ENCODE peak calls at places on chromosomes 16 and 17, in five cellular contexts. One of them, this sample, is unnamed.

GRCh38 chr16:84268661-84269060 is 26.0 kb upstream of the WFDC1 start:
- DNase-seq in cerebellar nuclear complex: no peak
- DNase-seq in HT1080: no peak
- DNase-seq in activated T-helper 1 cell treated with anti-CD3 and anti-CD28 coated beads, Interleukin-12 subunit alpha, Interleukin-12 subunit beta, Interleukin-2, Interleukin-4 antibody, amounts not matched to agents 30 ng/mL and 10 ng/mL and 1 ng/mL, durations not matched to agents 14 hours and 24 hours and 36 hours: no peak
- DNase-seq in renal cortical epithelial cell: peak; percentile 89
- DNase-seq in this sample: no peak

GRCh38 chr16:50742521-50743150 is 750 bp downstream of the CYLD start:
- DNase-seq in HT1080: peak; percentile 15
- DNase-seq in cerebellar nuclear complex: no peak
- DNase-seq in activated T-helper 1 cell treated with anti-CD3 and anti-CD28 coated beads, Interleukin-12 subunit alpha, Interleukin-12 subunit beta, Interleukin-2, Interleukin-4 antibody, amounts not matched to agents 30 ng/mL and 10 ng/mL and 1 ng/mL, durations not matched to agents 14 hours and 24 hours and 36 hours: peak; percentile 53
- DNase-seq in renal cortical epithelial cell: peak; percentile 39
- DNase-seq in this sample: no peak

GRCh38 chr16:68658258-68658973 is 13.3 kb downstream of the CDH3 start:
- DNase-seq in activated T-helper 1 cell treated with anti-CD3 and anti-CD28 coated beads, Interleukin-12 subunit alpha, Interleukin-12 subunit beta, Interleukin-2, Interleukin-4 antibody, amounts not matched to agents 30 ng/mL and 10 ng/mL and 1 ng/mL, durations not matched to agents 14 hours and 24 hours and 36 hours: no peak
- DNase-seq in renal cortical epithelial cell: peak; percentile 94
- DNase-seq in HT1080: peak; percentile 87
- DNase-seq in cerebellar nuclear complex: no peak
- DNase-seq in this sample: no peak

GRCh38 chr16:77931058-77931457 is 91.3 kb upstream of the CLEC3A start:
- DNase-seq in renal cortical epithelial cell: no peak
- DNase-seq in activated T-helper 1 cell treated with anti-CD3 and anti-CD28 coated beads, Interleukin-12 subunit alpha, Interleukin-12 subunit beta, Interleukin-2, Interleukin-4 antibody, amounts not matched to agents 30 ng/mL and 10 ng/mL and 1 ng/mL, durations not matched to agents 14 hours and 24 hours and 36 hours: no peak
- DNase-seq in cerebellar nuclear complex: no peak
- DNase-seq in HT1080: no peak
- DNase-seq in this sample: no peak

GRCh38 chr17:6796887-6797490 is 21.0 kb downstream of the FBXO39 start:
- DNase-seq in cerebellar nuclear complex: no peak
- DNase-seq in renal cortical epithelial cell: peak; percentile 70
- DNase-seq in HT1080: peak; percentile 47
- DNase-seq in activated T-helper 1 cell treated with anti-CD3 and anti-CD28 coated beads, Interleukin-12 subunit alpha, Interleukin-12 subunit beta, Interleukin-2, Interleukin-4 antibody, amounts not matched to agents 30 ng/mL and 10 ng/mL and 1 ng/mL, durations not matched to agents 14 hours and 24 hours and 36 hours: no peak
- DNase-seq in this sample: no peak

GRCh38 chr16:77499373-77500285 is 64.8 kb upstream of the ADAMTS18 start:
- DNase-seq in activated T-helper 1 cell treated with anti-CD3 and anti-CD28 coated beads, Interleukin-12 subunit alpha, Interleukin-12 subunit beta, Interleukin-2, Interleukin-4 antibody, amounts not matched to agents 30 ng/mL and 10 ng/mL and 1 ng/mL, durations not matched to agents 14 hours and 24 hours and 36 hours: no peak
- DNase-seq in cerebellar nuclear complex: peak; percentile 59
- DNase-seq in HT1080: peak; percentile 85
- DNase-seq in renal cortical epithelial cell: peak; percentile 55
- DNase-seq in this sample: no peak

GRCh38 chr16:24820522-24820921 is 25.2 kb upstream of the SLC5A11 start:
- DNase-seq in cerebellar nuclear complex: no peak
- DNase-seq in renal cortical epithelial cell: no peak
- DNase-seq in HT1080: peak; percentile 64
- DNase-seq in activated T-helper 1 cell treated with anti-CD3 and anti-CD28 coated beads, Interleukin-12 subunit alpha, Interleukin-12 subunit beta, Interleukin-2, Interleukin-4 antibody, amounts not matched to agents 30 ng/mL and 10 ng/mL and 1 ng/mL, durations not matched to agents 14 hours and 24 hours and 36 hours: no peak
- DNase-seq in this sample: no peak

GRCh38 chr17:47703191-47703591 is 9.2 kb downstream of the TBKBP1 start:
- DNase-seq in activated T-helper 1 cell treated with anti-CD3 and anti-CD28 coated beads, Interleukin-12 subunit alpha, Interleukin-12 subunit beta, Interleukin-2, Interleukin-4 antibody, amounts not matched to agents 30 ng/mL and 10 ng/mL and 1 ng/mL, durations not matched to agents 14 hours and 24 hours and 36 hours: peak; percentile 45
- DNase-seq in cerebellar nuclear complex: no peak
- DNase-seq in renal cortical epithelial cell: no peak
- DNase-seq in HT1080: no peak
- DNase-seq in this sample: no peak

GRCh38 chr16:10601444-10602401 is 21.3 kb upstream of the EMP2 start:
- DNase-seq in activated T-helper 1 cell treated with anti-CD3 and anti-CD28 coated beads, Interleukin-12 subunit alpha, Interleukin-12 subunit beta, Interleukin-2, Interleukin-4 antibody, amounts not matched to agents 30 ng/mL and 10 ng/mL and 1 ng/mL, durations not matched to agents 14 hours and 24 hours and 36 hours: no peak
- DNase-seq in renal cortical epithelial cell: no peak
- DNase-seq in HT1080: no peak
- DNase-seq in cerebellar nuclear complex: no peak
- DNase-seq in this sample: no peak

GRCh38 chr17:72491102-72491501 is 370.3 kb downstream of the SOX9 start:
- DNase-seq in activated T-helper 1 cell treated with anti-CD3 and anti-CD28 coated beads, Interleukin-12 subunit alpha, Interleukin-12 subunit beta, Interleukin-2, Interleukin-4 antibody, amounts not matched to agents 30 ng/mL and 10 ng/mL and 1 ng/mL, durations not matched to agents 14 hours and 24 hours and 36 hours: no peak
- DNase-seq in cerebellar nuclear complex: no peak
- DNase-seq in renal cortical epithelial cell: no peak
- DNase-seq in HT1080: no peak
- DNase-seq in this sample: no peak

GRCh38 chr17:4747847-4748246 is 8.1 kb upstream of the CXCL16 start:
- DNase-seq in cerebellar nuclear complex: no peak
- DNase-seq in renal cortical epithelial cell: no peak
- DNase-seq in HT1080: no peak
- DNase-seq in activated T-helper 1 cell treated with anti-CD3 and anti-CD28 coated beads, Interleukin-12 subunit alpha, Interleukin-12 subunit beta, Interleukin-2, Interleukin-4 antibody, amounts not matched to agents 30 ng/mL and 10 ng/mL and 1 ng/mL, durations not matched to agents 14 hours and 24 hours and 36 hours: peak; percentile 47
- DNase-seq in this sample: no peak

GRCh38 chr17:27793168-27793905 is 7.0 kb downstream of the NOS2 start:
- DNase-seq in activated T-helper 1 cell treated with anti-CD3 and anti-CD28 coated beads, Interleukin-12 subunit alpha, Interleukin-12 subunit beta, Interleukin-2, Interleukin-4 antibody, amounts not matched to agents 30 ng/mL and 10 ng/mL and 1 ng/mL, durations not matched to agents 14 hours and 24 hours and 36 hours: no peak
- DNase-seq in HT1080: no peak
- DNase-seq in cerebellar nuclear complex: no peak
- DNase-seq in renal cortical epithelial cell: no peak
- DNase-seq in this sample: no peak

GRCh38 chr16:9126609-9127008 is 35.2 kb downstream of the HAPSTR1 start:
- DNase-seq in activated T-helper 1 cell treated with anti-CD3 and anti-CD28 coated beads, Interleukin-12 subunit alpha, Interleukin-12 subunit beta, Interleukin-2, Interleukin-4 antibody, amounts not matched to agents 30 ng/mL and 10 ng/mL and 1 ng/mL, durations not matched to agents 14 hours and 24 hours and 36 hours: no peak
- DNase-seq in renal cortical epithelial cell: no peak
- DNase-seq in cerebellar nuclear complex: no peak
- DNase-seq in HT1080: no peak
- DNase-seq in this sample: no peak

GRCh38 chr17:2380225-2380922 is 20.5 kb downstream of the MNT start:
- DNase-seq in cerebellar nuclear complex: no peak
- DNase-seq in HT1080: no peak
- DNase-seq in activated T-helper 1 cell treated with anti-CD3 and anti-CD28 coated beads, Interleukin-12 subunit alpha, Interleukin-12 subunit beta, Interleukin-2, Interleukin-4 antibody, amounts not matched to agents 30 ng/mL and 10 ng/mL and 1 ng/mL, durations not matched to agents 14 hours and 24 hours and 36 hours: no peak
- DNase-seq in renal cortical epithelial cell: no peak
- DNase-seq in this sample: no peak

GRCh38 chr16:84199861-84200260 is 8.9 kb downstream of the ADAD2 start:
- DNase-seq in renal cortical epithelial cell: no peak
- DNase-seq in HT1080: no peak
- DNase-seq in cerebellar nuclear complex: no peak
- DNase-seq in activated T-helper 1 cell treated with anti-CD3 and anti-CD28 coated beads, Interleukin-12 subunit alpha, Interleukin-12 subunit beta, Interleukin-2, Interleukin-4 antibody, amounts not matched to agents 30 ng/mL and 10 ng/mL and 1 ng/mL, durations not matched to agents 14 hours and 24 hours and 36 hours: no peak
- DNase-seq in this sample: no peak

GRCh38 chr16:31061813-31062440 is 12.1 kb downstream of the ZNF668 start:
- DNase-seq in cerebellar nuclear complex: no peak
- DNase-seq in HT1080: no peak
- DNase-seq in activated T-helper 1 cell treated with anti-CD3 and anti-CD28 coated beads, Interleukin-12 subunit alpha, Interleukin-12 subunit beta, Interleukin-2, Interleukin-4 antibody, amounts not matched to agents 30 ng/mL and 10 ng/mL and 1 ng/mL, durations not matched to agents 14 hours and 24 hours and 36 hours: no peak
- DNase-seq in renal cortical epithelial cell: no peak
- DNase-seq in this sample: no peak

GRCh38 chr16:67847064-67847861 is at the start of gene CENPT:
- DNase-seq in renal cortical epithelial cell: peak; percentile 75
- DNase-seq in activated T-helper 1 cell treated with anti-CD3 and anti-CD28 coated beads, Interleukin-12 subunit alpha, Interleukin-12 subunit beta, Interleukin-2, Interleukin-4 antibody, amounts not matched to agents 30 ng/mL and 10 ng/mL and 1 ng/mL, durations not matched to agents 14 hours and 24 hours and 36 hours: no peak
- DNase-seq in HT1080: peak; percentile 50
- DNase-seq in cerebellar nuclear complex: no peak
- DNase-seq in this sample: no peak

GRCh38 chr16:89722392-89723278 is 1.3 kb downstream of the ZNF276 start:
- DNase-seq in HT1080: peak; percentile 59
- DNase-seq in cerebellar nuclear complex: no peak
- DNase-seq in activated T-helper 1 cell treated with anti-CD3 and anti-CD28 coated beads, Interleukin-12 subunit alpha, Interleukin-12 subunit beta, Interleukin-2, Interleukin-4 antibody, amounts not matched to agents 30 ng/mL and 10 ng/mL and 1 ng/mL, durations not matched to agents 14 hours and 24 hours and 36 hours: peak; percentile 69
- DNase-seq in renal cortical epithelial cell: peak; percentile 49
- DNase-seq in this sample: no peak

GRCh38 chr16:77290451-77291110 is 91.4 kb downstream of the SYCE1L start:
- DNase-seq in cerebellar nuclear complex: no peak
- DNase-seq in activated T-helper 1 cell treated with anti-CD3 and anti-CD28 coated beads, Interleukin-12 subunit alpha, Interleukin-12 subunit beta, Interleukin-2, Interleukin-4 antibody, amounts not matched to agents 30 ng/mL and 10 ng/mL and 1 ng/mL, durations not matched to agents 14 hours and 24 hours and 36 hours: no peak
- DNase-seq in renal cortical epithelial cell: peak; percentile 81
- DNase-seq in HT1080: no peak
- DNase-seq in this sample: no peak

GRCh38 chr16:55189179-55189578 is 134.8 kb upstream of the IRX6 start:
- DNase-seq in cerebellar nuclear complex: no peak
- DNase-seq in activated T-helper 1 cell treated with anti-CD3 and anti-CD28 coated beads, Interleukin-12 subunit alpha, Interleukin-12 subunit beta, Interleukin-2, Interleukin-4 antibody, amounts not matched to agents 30 ng/mL and 10 ng/mL and 1 ng/mL, durations not matched to agents 14 hours and 24 hours and 36 hours: no peak
- DNase-seq in HT1080: no peak
- DNase-seq in renal cortical epithelial cell: no peak
- DNase-seq in this sample: no peak

GRCh38 chr16:73069581-73070262 is 21.8 kb upstream of the ZFHX3 start:
- DNase-seq in renal cortical epithelial cell: no peak
- DNase-seq in HT1080: no peak
- DNase-seq in activated T-helper 1 cell treated with anti-CD3 and anti-CD28 coated beads, Interleukin-12 subunit alpha, Interleukin-12 subunit beta, Interleukin-2, Interleukin-4 antibody, amounts not matched to agents 30 ng/mL and 10 ng/mL and 1 ng/mL, durations not matched to agents 14 hours and 24 hours and 36 hours: no peak
- DNase-seq in cerebellar nuclear complex: no peak
- DNase-seq in this sample: no peak

GRCh38 chr17:39950871-39951348 is 11.9 kb upstream of the GSDMA start:
- DNase-seq in HT1080: no peak
- DNase-seq in activated T-helper 1 cell treated with anti-CD3 and anti-CD28 coated beads, Interleukin-12 subunit alpha, Interleukin-12 subunit beta, Interleukin-2, Interleukin-4 antibody, amounts not matched to agents 30 ng/mL and 10 ng/mL and 1 ng/mL, durations not matched to agents 14 hours and 24 hours and 36 hours: no peak
- DNase-seq in cerebellar nuclear complex: no peak
- DNase-seq in renal cortical epithelial cell: no peak
- DNase-seq in this sample: no peak

GRCh38 chr16:13913374-13914292 is 6.3 kb upstream of the ERCC4 start:
- DNase-seq in cerebellar nuclear complex: no peak
- DNase-seq in HT1080: no peak
- DNase-seq in activated T-helper 1 cell treated with anti-CD3 and anti-CD28 coated beads, Interleukin-12 subunit alpha, Interleukin-12 subunit beta, Interleukin-2, Interleukin-4 antibody, amounts not matched to agents 30 ng/mL and 10 ng/mL and 1 ng/mL, durations not matched to agents 14 hours and 24 hours and 36 hours: no peak
- DNase-seq in renal cortical epithelial cell: no peak
- DNase-seq in this sample: no peak

GRCh38 chr17:75876190-75876937 is 2.0 kb downstream of the TRIM47 start:
- DNase-seq in renal cortical epithelial cell: peak; percentile 28
- DNase-seq in cerebellar nuclear complex: no peak
- DNase-seq in activated T-helper 1 cell treated with anti-CD3 and anti-CD28 coated beads, Interleukin-12 subunit alpha, Interleukin-12 subunit beta, Interleukin-2, Interleukin-4 antibody, amounts not matched to agents 30 ng/mL and 10 ng/mL and 1 ng/mL, durations not matched to agents 14 hours and 24 hours and 36 hours: peak; percentile 61
- DNase-seq in HT1080: no peak
- DNase-seq in this sample: no peak

GRCh38 chr17:40469805-40470675 is 26.8 kb downstream of the IGFBP4 start:
- DNase-seq in renal cortical epithelial cell: no peak
- DNase-seq in activated T-helper 1 cell treated with anti-CD3 and anti-CD28 coated beads, Interleukin-12 subunit alpha, Interleukin-12 subunit beta, Interleukin-2, Interleukin-4 antibody, amounts not matched to agents 30 ng/mL and 10 ng/mL and 1 ng/mL, durations not matched to agents 14 hours and 24 hours and 36 hours: no peak
- DNase-seq in HT1080: no peak
- DNase-seq in cerebellar nuclear complex: no peak
- DNase-seq in this sample: no peak

GRCh38 chr17:35788504-35788998 is 6.9 kb downstream of the MMP28 start:
- DNase-seq in activated T-helper 1 cell treated with anti-CD3 and anti-CD28 coated beads, Interleukin-12 subunit alpha, Interleukin-12 subunit beta, Interleukin-2, Interleukin-4 antibody, amounts not matched to agents 30 ng/mL and 10 ng/mL and 1 ng/mL, durations not matched to agents 14 hours and 24 hours and 36 hours: no peak
- DNase-seq in renal cortical epithelial cell: peak; percentile 95
- DNase-seq in cerebellar nuclear complex: no peak
- DNase-seq in HT1080: peak; percentile 90
- DNase-seq in this sample: no peak

This sample was measured in vagina.